ENCODE peak calls at places on chromosomes 6 and 20, in six cellular contexts. W, Q, X, C, E and M are unnamed samples.

GRCh38 chr6:126307859-126308258 is 32.1 kb upstream of the CENPW start:
- DNase-seq in W (no peak), Q (no peak), X (no peak), C (no peak), E (no peak), M (peak; percentile 71)

GRCh38 chr6:16681260-16681873 is 79.9 kb downstream of the ATXN1 start:
- DNase-seq in W (peak; percentile 99), Q (no peak), X (no peak), C (no peak), E (no peak), M (peak; percentile 96)

GRCh38 chr6:70884074-70884983 is 72.5 kb downstream of the B3GAT2 start:
- DNase-seq in W (peak; percentile 41), Q (peak; percentile 66), X (peak; percentile 68), C (peak; percentile 32), E (peak; percentile 61), M (peak; percentile 33)

GRCh38 chr6:25700841-25701240 is 48.8 kb downstream of the SCGN start:
- DNase-seq in W (no peak), Q (no peak), X (no peak), C (no peak), E (no peak), M (no peak)

GRCh38 chr6:161228911-161229591 is 44.8 kb downstream of the AGPAT4 start:
- DNase-seq in W (no peak), Q (no peak), X (no peak), C (no peak), E (no peak), M (peak; percentile 95)

GRCh38 chr20:58361549-58361948 is 27.5 kb upstream of the VAPB start:
- DNase-seq in W (no peak), Q (no peak), X (no peak), C (no peak), E (no peak), M (peak; percentile 51)

GRCh38 chr6:134707342-134707982 is 242.4 kb downstream of the ALDH8A1 start:
- DNase-seq in W (no peak), Q (no peak), X (no peak), C (no peak), E (no peak), M (peak; percentile 66)

GRCh38 chr20:51767867-51768758 is at the start of gene ATP9A:
- DNase-seq in W (no peak), Q (peak; percentile 48), X (peak; percentile 19), C (no peak), E (no peak), M (peak; percentile 31)

GRCh38 chr6:154508573-154509375 is 1.7 kb downstream of the CNKSR3 start:
- DNase-seq in W (no peak), Q (no peak), X (no peak), C (no peak), E (no peak), M (peak; percentile 56)

GRCh38 chr6:10838794-10839333 is 525 bp upstream of the MAK start:
- DNase-seq in W (peak; percentile 95), Q (no peak), X (no peak), C (peak; percentile 12), E (peak; percentile 45), M (no peak)

GRCh38 chr20:17505664-17506517 is 25.3 kb downstream of the BFSP1 start:
- DNase-seq in W (no peak), Q (no peak), X (no peak), C (peak; percentile 59), E (peak; percentile 70), M (peak; percentile 71)